ENCODE peak calls at places on chromosomes 3 and 15, in four cellular contexts. K is mammary epithelial cell; L is stimulated activated naive CD8-positive, alpha-beta T cell treated with anti-CD3 and anti-CD28 coated beads, Interleukin-15, Interleukin-2, amounts not matched to agents 100 U/mL and 50 U/mL, for 24 hours; O is NCI-H345. T is an unnamed sample.

GRCh38 chr3:138675393-138675792 is 66.8 kb downstream of the FAIM start:
- DNase-seq in O (no peak), K (peak), L (no peak), T (no peak)

GRCh38 chr3:126629999-126630398 is 24.9 kb downstream of the TXNRD3 start:
- DNase-seq in K (no peak), O (no peak), L (no peak), T (peak)

GRCh38 chr15:27692438-27692837 is 406.7 kb downstream of the OCA2 start:
- DNase-seq in L (no peak), K (no peak), O (no peak), T (no peak)

GRCh38 chr15:25838871-25839195 is 24.3 kb downstream of the ATP10A start:
- DNase-seq in K (no peak), O (no peak), L (no peak), T (no peak)

GRCh38 chr3:16388850-16389411 is 123.9 kb downstream of the OXNAD1 start:
- DNase-seq in L (no peak), O (no peak), K (no peak), T (no peak)

GRCh38 chr3:174089592-174089991 is 692.0 kb downstream of the NLGN1 start:
- DNase-seq in O (no peak), K (no peak), L (no peak), T (no peak)

GRCh38 chr3:144549161-144549560 is 577.5 kb downstream of the DIPK2A start:
- DNase-seq in O (no peak), L (no peak), K (no peak), T (no peak)

GRCh38 chr3:86801921-86802320 is 189.0 kb downstream of the VGLL3 start:
- DNase-seq in O (no peak), K (no peak), L (no peak), T (no peak)

GRCh38 chr15:67097893-67098740 is 32.7 kb downstream of the SMAD3 start:
- DNase-seq in K (peak), L (peak), O (no peak), T (peak)

GRCh38 chr3:64163019-64163754 is 62.1 kb downstream of the PRICKLE2 start:
- DNase-seq in O (no peak), L (no peak), K (peak), T (no peak)

GRCh38 chr3:189687475-189687874 is 56.3 kb downstream of the TP63 start:
- DNase-seq in L (no peak), O (no peak), K (no peak), T (no peak)

GRCh38 chr3:50602675-50603191 is 8.8 kb downstream of the CISH start:
- DNase-seq in L (no peak), K (peak), O (no peak), T (no peak)

GRCh38 chr3:53109822-53110771 is 20.1 kb downstream of the RFT1 start:
- DNase-seq in K (no peak), O (no peak), L (peak), T (peak)

GRCh38 chr3:149968216-149968615 is 2.5 kb downstream of the PFN2 start:
- DNase-seq in K (peak), O (peak), L (no peak), T (no peak)

GRCh38 chr3:196969001-196969659 is 497 bp upstream of the PIGZ start:
- DNase-seq in L (peak), O (peak), K (peak), T (peak)

GRCh38 chr3:57944313-57944580 is 64.0 kb upstream of the FLNB start:
- DNase-seq in K (no peak), O (no peak), L (no peak), T (no peak)

GRCh38 chr15:89783111-89783860 is 7.2 kb downstream of the MESP2 start:
- DNase-seq in O (no peak), K (no peak), L (no peak), T (no peak)

GRCh38 chr15:54032066-54032465 is 53.8 kb downstream of the UNC13C start:
- DNase-seq in L (no peak), K (no peak), O (no peak), T (no peak)

GRCh38 chr3:74434406-74434805 is 180.1 kb downstream of the CNTN3 start:
- DNase-seq in L (no peak), K (no peak), O (no peak), T (no peak)

GRCh38 chr3:11290743-11291680 is 18.8 kb downstream of the ATG7 start:
- DNase-seq in L (peak), O (no peak), K (peak), T (no peak)

GRCh38 chr3:193863657-193864323 is 270.8 kb downstream of the OPA1 start:
- DNase-seq in O (no peak), K (no peak), L (no peak), T (no peak)

GRCh38 chr15:77599899-77600298 is 32.8 kb downstream of the LINGO1 start:
- DNase-seq in L (no peak), K (no peak), O (no peak), T (peak)

GRCh38 chr3:43389388-43390254 is 103.3 kb downstream of the SNRK start:
- DNase-seq in K (peak), O (no peak), L (peak), T (peak)

GRCh38 chr3:16331319-16331883 is 66.4 kb downstream of the OXNAD1 start:
- DNase-seq in L (no peak), O (no peak), K (no peak), T (no peak)

GRCh38 chr15:38768970-38769369 is 204.4 kb upstream of the RASGRP1 start:
- DNase-seq in K (no peak), L (no peak), O (no peak), T (no peak)

GRCh38 chr15:74365619-74366445 is 1.6 kb downstream of the CYP11A1 start:
- DNase-seq in K (no peak), O (no peak), L (peak), T (no peak)

GRCh38 chr3:143650120-143650519 is 198.1 kb downstream of the SLC9A9 start:
- DNase-seq in K (no peak), L (no peak), O (no peak), T (no peak)

GRCh38 chr3:32467333-32468070 is 35.1 kb downstream of the CMTM6 start:
- DNase-seq in L (peak), O (peak), K (peak), T (peak)

GRCh38 chr3:14789221-14789620 is 29.5 kb upstream of the FGD5 start:
- DNase-seq in K (no peak), L (no peak), O (no peak), T (no peak)

GRCh38 chr3:131922356-131922755 is 112.5 kb downstream of the CPNE4 start:
- DNase-seq in K (no peak), L (no peak), O (no peak), T (no peak)

GRCh38 chr3:187274977-187275338 is 16.6 kb downstream of the MASP1 start:
- DNase-seq in L (no peak), K (peak), O (no peak), T (no peak)

T was measured in KBM-7.